ENCODE peak calls at places on chromosomes 2 and 18, in seven cellular contexts. J, S, P, V, L, I and M are unnamed samples.
A peak's percentile ranks its signal among the peaks of the same experiment; 100 is the strongest.

GRCh38 chr2:234107861-234108260 is 57.4 kb downstream of the SPP2 start:
- DNase-seq in L (no peak), P (no peak), S (no peak), I (no peak), J (no peak), V (no peak), M (no peak)

GRCh38 chr2:45195916-45196315 is 186.7 kb upstream of the SIX2 start:
- DNase-seq in P (no peak), J (no peak), V (no peak), L (no peak), I (no peak), S (no peak), M (no peak)

GRCh38 chr2:71361631-71362030 is 30.0 kb downstream of the ZNF638 start:
- DNase-seq in P (no peak), V (no peak), L (no peak), S (no peak), I (no peak), J (no peak), M (no peak)

GRCh38 chr2:135657806-135658582 is 83.7 kb upstream of the UBXN4 start:
- DNase-seq in S (peak; percentile 79), J (no peak), L (peak; percentile 34), V (no peak), I (no peak), P (no peak), M (no peak)

GRCh38 chr2:60479226-60480088 is 74.0 kb downstream of the BCL11A start:
- DNase-seq in S (no peak), J (no peak), L (no peak), V (peak; percentile 33), I (peak; percentile 75), P (no peak), M (no peak)

GRCh38 chr2:96449174-96449573 is 56.0 kb downstream of the NEURL3 start:
- DNase-seq in S (no peak), P (no peak), L (no peak), J (no peak), V (no peak), I (no peak), M (no peak)

GRCh38 chr2:23354554-23354953 is 30.4 kb upstream of the KLHL29 start:
- DNase-seq in V (no peak), L (no peak), I (no peak), P (no peak), S (no peak), J (no peak), M (no peak)

GRCh38 chr2:216572582-216573578 is 60.3 kb upstream of the IGFBP2 start:
- DNase-seq in L (no peak), J (peak; percentile 68), I (no peak), P (peak; percentile 83), S (no peak), V (no peak), M (no peak)

GRCh38 chr2:41521191-41521590 is 526.6 kb upstream of the PKDCC start:
- DNase-seq in L (no peak), I (no peak), P (no peak), V (no peak), S (no peak), J (no peak), M (no peak)

GRCh38 chr2:223043164-223043941 is 8.6 kb upstream of the KCNE4 start:
- DNase-seq in J (no peak), I (no peak), L (no peak), P (no peak), S (no peak), V (no peak), M (no peak)

GRCh38 chr2:208489687-208490086 is 83.1 kb downstream of the PTH2R start:
- DNase-seq in S (no peak), V (no peak), J (no peak), P (no peak), L (no peak), I (no peak), M (no peak)

DNA sequence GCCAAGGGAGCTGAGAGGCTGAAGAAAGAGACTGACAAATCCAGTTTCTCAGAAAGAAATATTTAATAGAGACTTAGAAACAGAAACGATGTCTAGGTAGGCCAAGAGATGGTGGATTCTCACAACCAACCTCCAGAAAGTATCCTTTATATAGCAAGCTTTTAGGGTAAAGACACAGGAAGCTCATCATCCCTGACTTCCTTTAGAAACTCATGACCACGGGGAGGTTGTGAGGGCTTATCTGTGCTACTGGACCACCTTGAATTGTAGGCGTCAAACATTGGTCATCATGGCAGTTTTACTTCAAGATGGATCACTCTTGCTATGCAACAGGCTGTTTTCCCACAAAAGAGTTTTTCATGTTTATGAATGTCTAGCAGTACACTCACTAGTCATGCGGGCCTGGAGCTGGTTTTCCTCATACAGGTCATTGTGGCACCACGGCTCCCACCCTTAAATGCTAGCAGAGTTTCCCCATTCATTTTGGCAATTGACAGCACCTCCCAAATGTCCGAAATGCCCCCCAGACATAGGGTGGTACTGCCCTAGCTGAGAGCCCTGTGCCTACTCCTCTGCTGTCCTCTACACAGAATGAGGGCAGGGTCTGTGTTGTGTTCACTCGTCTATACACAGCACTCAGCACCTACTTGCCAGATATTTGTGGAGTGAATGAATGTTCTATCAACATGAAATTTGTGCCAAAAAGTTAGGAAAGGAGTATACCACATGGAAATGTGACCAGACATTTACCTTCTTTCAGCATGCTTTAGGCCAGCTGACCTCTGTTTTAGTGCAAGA is 89.0 kb downstream of the TMEM247 start:
- DNase-seq in P (no peak), S (no peak), L (no peak), V (no peak), I (no peak), J (no peak), M (no peak)
- H3K4me3 ChIP-seq in P (no peak overlapping the region), S (no peak overlapping the region), L (no peak overlapping the region), V (no peak overlapping the region), I (no peak overlapping the region), J (no peak overlapping the region), M (no peak overlapping the region)

GRCh38 chr2:88458633-88459032 is 6.1 kb upstream of the FOXI3 start:
- DNase-seq in S (no peak), V (no peak), P (no peak), I (no peak), J (no peak), L (no peak), M (no peak)
- H3K27me3 ChIP-seq in S (peaks cover 11% of the 10 kb centered on the region), V (peaks cover 12% of the 10 kb centered on the region), P (peaks cover 55% of the 10 kb centered on the region), I (peaks cover 9% of the 10 kb centered on the region), J (peaks cover 5% of the 10 kb centered on the region), L (peaks cover 15% of the 10 kb centered on the region), M (peaks cover 7% of the 10 kb centered on the region)

GRCh38 chr18:22173928-22174301 is 4.5 kb downstream of the GATA6 start:
- DNase-seq in L (no peak), I (no peak), V (peak; percentile 72), J (no peak), P (no peak), S (no peak), M (peak; percentile 37)

GRCh38 chr18:22176282-22176621 is 6.9 kb downstream of the GATA6 start:
- DNase-seq in L (no peak), P (no peak), S (no peak), I (no peak), J (no peak), V (no peak), M (no peak)

GRCh38 chr18:22176622-22177495 is 7.5 kb downstream of the GATA6 start:
- DNase-seq in P (peak; percentile 53), I (no peak), V (peak; percentile 77), L (no peak), J (no peak), S (no peak), M (peak; percentile 77)

GRCh38 chr18:22174341-22175148 is 5.2 kb downstream of the GATA6 start:
- DNase-seq in S (no peak), V (peak; percentile 59), J (no peak), P (peak; percentile 29), I (no peak), L (no peak), M (no peak)

DNA sequence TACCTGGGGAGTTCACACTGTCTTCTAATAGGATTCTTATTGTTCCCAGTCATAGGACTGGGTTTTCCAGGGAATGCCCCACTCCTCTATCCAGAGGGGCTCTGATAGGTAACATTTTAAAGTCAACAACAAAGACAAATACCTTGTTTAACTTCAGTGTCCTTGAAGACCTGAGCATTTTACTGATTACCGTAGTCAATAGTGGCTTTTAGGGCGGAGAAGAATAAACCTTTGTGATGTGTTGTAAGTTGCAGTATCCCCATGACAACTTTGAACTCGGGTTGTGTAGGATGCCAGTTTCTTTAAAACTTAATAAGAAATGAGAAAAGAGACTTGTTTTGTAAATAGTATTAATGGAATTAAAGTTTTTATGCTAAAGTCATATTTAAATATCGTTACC is 5.9 kb downstream of the GATA6 start:
- DNase-seq in L (no peak), V (no peak), I (no peak), J (no peak), P (no peak), S (no peak), M (no peak)
- H3K36me3 ChIP-seq in L (no peaks in the 10 kb centered on the region), V (peaks cover 93% of the 10 kb centered on the region), I (no peaks in the 10 kb centered on the region), J (no peaks in the 10 kb centered on the region), P (peaks cover 7% of the 10 kb centered on the region), S (no peaks in the 10 kb centered on the region), M (no peaks in the 10 kb centered on the region)

DNA sequence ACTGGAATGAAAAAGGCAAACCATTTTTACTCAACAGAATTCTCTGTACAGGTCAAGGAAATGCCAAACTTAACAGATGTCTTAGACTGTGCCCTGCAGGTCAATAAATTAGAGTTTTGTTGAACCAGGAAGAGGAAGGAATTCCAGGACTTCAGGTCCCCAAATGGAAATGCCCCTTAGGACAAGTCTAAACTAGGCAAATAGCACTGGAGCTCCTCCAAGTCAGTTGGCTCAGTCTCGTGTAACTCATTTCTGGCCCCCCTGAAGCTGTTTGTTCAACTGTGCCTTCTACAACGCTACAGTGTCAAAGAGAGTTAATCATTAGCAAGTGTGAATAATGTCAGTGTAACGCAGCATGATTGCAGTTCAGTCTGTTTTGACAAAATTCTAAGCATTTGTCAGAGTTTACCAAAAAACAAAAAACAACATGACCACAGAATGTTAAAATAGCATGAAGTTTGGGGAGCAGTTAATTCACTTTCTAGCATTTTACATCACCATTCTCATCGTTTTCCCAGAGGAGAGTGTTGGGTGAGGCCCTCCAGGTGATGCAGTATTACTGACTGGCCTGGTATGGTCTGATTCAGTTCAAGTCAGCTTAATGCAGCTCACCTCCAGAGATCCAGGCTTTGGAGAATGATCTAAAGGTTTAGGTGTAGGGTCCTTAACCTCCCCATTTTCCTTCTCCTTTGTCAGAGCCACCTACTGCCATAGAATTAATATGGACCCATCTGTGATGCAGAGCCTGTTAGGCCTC is 108.1 kb downstream of the AQP4 start:
- DNase-seq in J (no peak), I (peak; percentile 74), L (no peak), V (no peak), S (no peak), P (no peak), M (no peak)
- H3K4me3 ChIP-seq in J (no peak overlapping the region), I (no peak overlapping the region), L (no peak overlapping the region), V (no peak overlapping the region), S (no peak overlapping the region), P (no peak overlapping the region), M (no peak overlapping the region)

GRCh38 chr2:85751300-85751575 is 2.6 kb upstream of the ATOH8 start:
- DNase-seq in L (no peak), I (no peak), P (no peak), J (peak; percentile 44), S (no peak), V (no peak), M (no peak)
- H3K27me3 ChIP-seq in L (peaks cover 39% of the 10 kb centered on the region), I (no peaks in the 10 kb centered on the region), P (no peaks in the 10 kb centered on the region), J (no peaks in the 10 kb centered on the region), S (peaks cover 21% of the 10 kb centered on the region), V (peaks cover 87% of the 10 kb centered on the region), M (peaks cover 55% of the 10 kb centered on the region)

DNA sequence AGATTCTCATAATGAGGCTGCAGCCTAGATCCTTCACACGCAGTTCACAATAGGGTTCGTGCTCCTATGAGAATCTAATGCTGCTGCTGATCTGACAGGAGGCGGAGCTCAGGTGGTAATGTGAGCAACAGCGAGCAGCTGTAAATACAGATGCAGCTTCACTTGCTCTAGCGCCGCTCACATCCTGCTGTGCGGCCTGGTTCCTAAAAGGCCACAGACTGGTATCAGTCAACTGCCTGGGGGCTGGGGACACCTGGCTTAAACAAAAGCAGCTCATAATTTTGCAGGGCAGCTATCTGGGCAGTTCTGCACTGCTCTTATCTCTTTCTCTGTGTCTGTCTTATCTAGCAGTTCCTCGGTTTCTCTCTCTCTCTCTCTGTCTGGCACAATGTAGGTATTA is 20.4 kb upstream of the CD226 start:
- DNase-seq in S (peak; percentile 70), L (no peak), J (no peak), I (no peak), P (no peak), V (no peak), M (no peak)
- H3K36me3 ChIP-seq in S (no peaks in the 10 kb centered on the region), L (no peaks in the 10 kb centered on the region), J (no peaks in the 10 kb centered on the region), I (no peaks in the 10 kb centered on the region), P (no peaks in the 10 kb centered on the region), V (no peaks in the 10 kb centered on the region), M (no peaks in the 10 kb centered on the region)